ENCODE peak calls at places on chromosomes 6 and 20, in nine cellular contexts. F, L, R, G, M, C, A, K and S are unnamed samples.

GRCh38 chr6:30075094-30075986 is at the start of gene RNF39:
- DNase-seq in R (no peak), A (no peak), F (no peak), M (peak; percentile 35), G (no peak), C (peak; percentile 16), K (no peak), L (no peak), S (no peak)

GRCh38 chr6:99605911-99606669 is 543 bp upstream of the PRDM13 start:
- DNase-seq in A (no peak), K (no peak), C (no peak), G (no peak), M (no peak), R (no peak), L (no peak), F (no peak), S (no peak)

GRCh38 chr6:134707342-134707982 is 242.4 kb downstream of the ALDH8A1 start:
- DNase-seq in M (peak; percentile 92), C (no peak), A (no peak), L (peak; percentile 24), R (peak; percentile 66), F (no peak), G (no peak), K (no peak), S (no peak)

GRCh38 chr6:52552278-52552643 is 24.6 kb downstream of the TRAM2 start:
- DNase-seq in C (no peak), R (no peak), G (no peak), M (no peak), A (no peak), F (no peak), K (no peak), L (no peak), S (no peak)

GRCh38 chr6:161058746-161059145 is 67.2 kb downstream of the MAP3K4 start:
- DNase-seq in C (no peak), F (no peak), R (peak; percentile 20), L (no peak), A (no peak), G (no peak), K (no peak), M (no peak), S (no peak)

GRCh38 chr6:10528170-10528981 is 7.2 kb downstream of the GCNT2 start:
- DNase-seq in M (no peak), K (no peak), L (peak; percentile 87), C (no peak), A (no peak), R (peak; percentile 55), G (peak; percentile 44), F (peak; percentile 55), S (no peak)

GRCh38 chr6:110329348-110329728 is 28.8 kb downstream of the METTL24 start:
- DNase-seq in R (peak; percentile 1), L (no peak), C (no peak), M (no peak), F (no peak), G (no peak), K (no peak), A (no peak), S (no peak)

GRCh38 chr6:137423444-137424168 is 70.6 kb downstream of the OLIG3 start:
- DNase-seq in A (no peak), C (no peak), K (no peak), G (no peak), M (no peak), R (no peak), L (no peak), F (no peak), S (no peak)

GRCh38 chr20:32460683-32461320 is 102.7 kb downstream of the ASXL1 start:
- DNase-seq in K (no peak), G (no peak), M (no peak), R (no peak), L (no peak), C (no peak), F (no peak), A (no peak), S (no peak)

GRCh38 chr20:12941025-12941424 is 67.7 kb upstream of the SPTLC3 start:
- DNase-seq in K (no peak), C (no peak), M (no peak), A (no peak), G (no peak), L (peak; percentile 65), R (no peak), F (no peak), S (no peak)

GRCh38 chr20:46030290-46031013 is 1.4 kb downstream of the SLC12A5 start:
- DNase-seq in G (no peak), F (no peak), L (no peak), A (no peak), K (no peak), R (no peak), M (no peak), C (no peak), S (no peak)

GRCh38 chr6:155373276-155373675 is 59.0 kb upstream of the TFB1M start:
- DNase-seq in C (no peak), K (no peak), A (no peak), L (no peak), G (no peak), F (no peak), R (peak; percentile 3), M (no peak), S (no peak)